ENCODE peak calls at places on chromosomes 11 and 22, in seven cellular contexts. One of them, this sample, is unnamed.

GRCh38 chr11:131745405-131745804 is 375.0 kb downstream of the NTM start:
- DNase-seq in H54: peak
- DNase-seq in RPMI7951: peak
- DNase-seq in T47D: no peak
- DNase-seq in epithelial cell of esophagus: peak
- DNase-seq in T-helper 1 cell: no peak
- DNase-seq in MM.1S: no peak
- DNase-seq in this sample: no peak

GRCh38 chr11:77431813-77432212 is 42.1 kb downstream of the PAK1 start:
- DNase-seq in H54: no peak
- DNase-seq in T47D: no peak
- DNase-seq in RPMI7951: no peak
- DNase-seq in MM.1S: no peak
- DNase-seq in T-helper 1 cell: no peak
- DNase-seq in epithelial cell of esophagus: no peak
- DNase-seq in this sample: no peak

GRCh38 chr11:66685276-66686099 is 7.8 kb upstream of the RBM4B start:
- DNase-seq in MM.1S: no peak
- DNase-seq in H54: no peak
- DNase-seq in T-helper 1 cell: no peak
- DNase-seq in RPMI7951: peak
- DNase-seq in epithelial cell of esophagus: no peak
- DNase-seq in T47D: no peak
- DNase-seq in this sample: no peak

GRCh38 chr22:26667140-26667539 is 9.8 kb downstream of the MIAT start:
- DNase-seq in H54: no peak
- DNase-seq in T47D: no peak
- DNase-seq in MM.1S: no peak
- DNase-seq in epithelial cell of esophagus: peak
- DNase-seq in RPMI7951: no peak
- DNase-seq in T-helper 1 cell: no peak
- DNase-seq in this sample: no peak

GRCh38 chr11:33988586-33989370 is 62.8 kb upstream of the CAPRIN1 start:
- DNase-seq in MM.1S: no peak
- DNase-seq in T47D: no peak
- DNase-seq in T-helper 1 cell: no peak
- DNase-seq in H54: no peak
- DNase-seq in RPMI7951: no peak
- DNase-seq in epithelial cell of esophagus: no peak
- DNase-seq in this sample: no peak

GRCh38 chr22:36471341-36471821 is 10.1 kb downstream of the TXN2 start:
- DNase-seq in MM.1S: no peak
- DNase-seq in epithelial cell of esophagus: peak
- DNase-seq in T47D: no peak
- DNase-seq in RPMI7951: peak
- DNase-seq in T-helper 1 cell: no peak
- DNase-seq in H54: no peak
- DNase-seq in this sample: no peak

GRCh38 chr22:18110194-18110943 is at the start of gene TUBA8:
- DNase-seq in epithelial cell of esophagus: peak
- DNase-seq in H54: no peak
- DNase-seq in RPMI7951: peak
- DNase-seq in T47D: peak
- DNase-seq in MM.1S: no peak
- DNase-seq in T-helper 1 cell: no peak
- DNase-seq in this sample: peak

GRCh38 chr11:108734956-108735559 is 70.2 kb downstream of the DDX10 start:
- DNase-seq in MM.1S: peak
- DNase-seq in epithelial cell of esophagus: peak
- DNase-seq in T-helper 1 cell: no peak
- DNase-seq in RPMI7951: peak
- DNase-seq in H54: no peak
- DNase-seq in T47D: no peak
- DNase-seq in this sample: peak

GRCh38 chr22:46948411-46949144 is 186.1 kb downstream of the TBC1D22A start:
- DNase-seq in H54: no peak
- DNase-seq in epithelial cell of esophagus: no peak
- DNase-seq in T-helper 1 cell: no peak
- DNase-seq in T47D: no peak
- DNase-seq in MM.1S: no peak
- DNase-seq in RPMI7951: no peak
- DNase-seq in this sample: no peak

GRCh38 chr11:88507771-88508557 is 170.4 kb upstream of the CTSC start:
- DNase-seq in epithelial cell of esophagus: no peak
- DNase-seq in MM.1S: no peak
- DNase-seq in RPMI7951: no peak
- DNase-seq in H54: no peak
- DNase-seq in T-helper 1 cell: no peak
- DNase-seq in T47D: no peak
- DNase-seq in this sample: no peak

GRCh38 chr11:44680982-44681597 is 45.7 kb upstream of the TSPAN18 start:
- DNase-seq in epithelial cell of esophagus: peak
- DNase-seq in H54: no peak
- DNase-seq in RPMI7951: peak
- DNase-seq in T-helper 1 cell: peak
- DNase-seq in T47D: no peak
- DNase-seq in MM.1S: peak
- DNase-seq in this sample: no peak

GRCh38 chr11:70503878-70504240 is 105.5 kb downstream of the CTTN start:
- DNase-seq in epithelial cell of esophagus: no peak
- DNase-seq in H54: no peak
- DNase-seq in RPMI7951: no peak
- DNase-seq in T47D: peak
- DNase-seq in T-helper 1 cell: no peak
- DNase-seq in MM.1S: no peak
- DNase-seq in this sample: no peak

GRCh38 chr22:32800158-32800557 is 1.3 kb upstream of the TIMP3 start:
- DNase-seq in RPMI7951: no peak
- DNase-seq in T-helper 1 cell: no peak
- DNase-seq in epithelial cell of esophagus: no peak
- DNase-seq in T47D: no peak
- DNase-seq in MM.1S: no peak
- DNase-seq in H54: no peak
- DNase-seq in this sample: no peak

GRCh38 chr22:41092847-41093371 is 517 bp downstream of the EP300 start:
- DNase-seq in MM.1S: peak
- DNase-seq in RPMI7951: peak
- DNase-seq in H54: peak
- DNase-seq in epithelial cell of esophagus: peak
- DNase-seq in T-helper 1 cell: peak
- DNase-seq in T47D: no peak
- DNase-seq in this sample: no peak

GRCh38 chr22:23404689-23405365 is 175.3 kb downstream of the IGLL1 start:
- DNase-seq in RPMI7951: peak
- DNase-seq in H54: no peak
- DNase-seq in MM.1S: no peak
- DNase-seq in epithelial cell of esophagus: peak
- DNase-seq in T47D: no peak
- DNase-seq in T-helper 1 cell: no peak
- DNase-seq in this sample: no peak

GRCh38 chr11:8325905-8326304 is 62.2 kb upstream of the LMO1 start:
- DNase-seq in T47D: no peak
- DNase-seq in RPMI7951: no peak
- DNase-seq in H54: no peak
- DNase-seq in MM.1S: no peak
- DNase-seq in T-helper 1 cell: no peak
- DNase-seq in epithelial cell of esophagus: no peak
- DNase-seq in this sample: no peak

GRCh38 chr11:3382613-3383275 is 3.8 kb upstream of the ZNF195 start:
- DNase-seq in RPMI7951: no peak
- DNase-seq in T47D: no peak
- DNase-seq in MM.1S: no peak
- DNase-seq in T-helper 1 cell: no peak
- DNase-seq in H54: no peak
- DNase-seq in epithelial cell of esophagus: no peak
- DNase-seq in this sample: no peak

GRCh38 chr11:88420165-88420781 is 82.7 kb upstream of the CTSC start:
- DNase-seq in RPMI7951: no peak
- DNase-seq in epithelial cell of esophagus: peak
- DNase-seq in MM.1S: no peak
- DNase-seq in H54: no peak
- DNase-seq in T-helper 1 cell: no peak
- DNase-seq in T47D: no peak
- DNase-seq in this sample: no peak

GRCh38 chr11:70627219-70627618 is 228.9 kb downstream of the CTTN start:
- DNase-seq in T47D: no peak
- DNase-seq in RPMI7951: no peak
- DNase-seq in MM.1S: no peak
- DNase-seq in T-helper 1 cell: no peak
- DNase-seq in H54: no peak
- DNase-seq in epithelial cell of esophagus: no peak
- DNase-seq in this sample: no peak

GRCh38 chr11:121930004-121930965 is 185.7 kb downstream of the BLID start:
- DNase-seq in MM.1S: no peak
- DNase-seq in T-helper 1 cell: no peak
- DNase-seq in RPMI7951: peak
- DNase-seq in H54: no peak
- DNase-seq in epithelial cell of esophagus: no peak
- DNase-seq in T47D: no peak
- DNase-seq in this sample: peak

GRCh38 chr11:113623114-113623513 is 83.0 kb downstream of the TMPRSS5 start:
- DNase-seq in T47D: no peak
- DNase-seq in H54: no peak
- DNase-seq in RPMI7951: peak
- DNase-seq in MM.1S: no peak
- DNase-seq in epithelial cell of esophagus: no peak
- DNase-seq in T-helper 1 cell: no peak
- DNase-seq in this sample: no peak

GRCh38 chr22:50186181-50186731 is 543 bp downstream of the TRABD start:
- DNase-seq in RPMI7951: no peak
- DNase-seq in H54: no peak
- DNase-seq in T-helper 1 cell: no peak
- DNase-seq in MM.1S: no peak
- DNase-seq in T47D: no peak
- DNase-seq in epithelial cell of esophagus: no peak
- DNase-seq in this sample: no peak

GRCh38 chr11:67303132-67303988 is at the start of gene SSH3:
- DNase-seq in MM.1S: no peak
- DNase-seq in T47D: peak
- DNase-seq in H54: peak
- DNase-seq in T-helper 1 cell: no peak
- DNase-seq in epithelial cell of esophagus: peak
- DNase-seq in RPMI7951: peak
- DNase-seq in this sample: peak

GRCh38 chr11:115929618-115930129 is 425.5 kb upstream of the CADM1 start:
- DNase-seq in MM.1S: no peak
- DNase-seq in H54: no peak
- DNase-seq in RPMI7951: peak
- DNase-seq in T47D: no peak
- DNase-seq in T-helper 1 cell: no peak
- DNase-seq in epithelial cell of esophagus: no peak
- DNase-seq in this sample: no peak

GRCh38 chr11:70189622-70190021 is 13.5 kb upstream of the FADD start:
- DNase-seq in epithelial cell of esophagus: no peak
- DNase-seq in MM.1S: no peak
- DNase-seq in H54: no peak
- DNase-seq in T47D: no peak
- DNase-seq in T-helper 1 cell: no peak
- DNase-seq in RPMI7951: no peak
- DNase-seq in this sample: no peak

GRCh38 chr11:62151737-62152102 is 27.9 kb downstream of the INCENP start:
- DNase-seq in T47D: no peak
- DNase-seq in MM.1S: no peak
- DNase-seq in RPMI7951: no peak
- DNase-seq in T-helper 1 cell: no peak
- DNase-seq in epithelial cell of esophagus: no peak
- DNase-seq in H54: no peak
- DNase-seq in this sample: no peak

GRCh38 chr11:46383404-46383758 is 1.9 kb downstream of the MDK start:
- DNase-seq in epithelial cell of esophagus: no peak
- DNase-seq in T47D: no peak
- DNase-seq in T-helper 1 cell: no peak
- DNase-seq in H54: no peak
- DNase-seq in MM.1S: no peak
- DNase-seq in RPMI7951: no peak
- DNase-seq in this sample: no peak

This sample was measured in cerebellar cortex.